ENCODE peak calls at places on chromosomes 4 and X, in seven cellular contexts. B, L, J, S, X, A and N are unnamed samples.

GRCh38 chr4:90183254-90183653 is 56.1 kb downstream of the CCSER1 start:
- DNase-seq in B (no peak), L (no peak), J (no peak), S (no peak), X (no peak), A (no peak), N (no peak)

GRCh38 chrX:50677789-50678188 is 136.2 kb downstream of the SHROOM4 start:
- DNase-seq in B (no peak), L (no peak), J (no peak), S (no peak), X (no peak), A (no peak), N (no peak)

GRCh38 chr4:146255874-146256273 is 41.5 kb downstream of the REELD1 start:
- DNase-seq in B (peak; percentile 77), L (no peak), J (peak; percentile 38), S (no peak), X (no peak), A (no peak), N (no peak)

GRCh38 chr4:19930742-19931141 is 321.0 kb upstream of the SLIT2 start:
- DNase-seq in B (no peak), L (no peak), J (no peak), S (no peak), X (no peak), A (no peak), N (no peak)

GRCh38 chrX:141814213-141814857 is 23.8 kb upstream of the MAGEC3 start:
- DNase-seq in B (no peak), L (no peak), J (no peak), S (no peak), X (no peak), A (no peak), N (no peak)

GRCh38 chrX:48021026-48021900 is 14.5 kb downstream of the SPACA5 start:
- DNase-seq in B (peak; percentile 84), L (peak; percentile 54), J (peak; percentile 49), S (peak; percentile 81), X (peak; percentile 68), A (peak; percentile 72), N (peak; percentile 16)

GRCh38 chrX:16484338-16484737 is 165.6 kb upstream of the S100G start:
- DNase-seq in B (peak; percentile 94), L (peak; percentile 9), J (peak; percentile 80), S (no peak), X (no peak), A (peak; percentile 29), N (peak; percentile 27)

GRCh38 chrX:12777670-12778069 is 13.5 kb upstream of the PRPS2 start:
- DNase-seq in B (no peak), L (no peak), J (no peak), S (no peak), X (no peak), A (no peak), N (no peak)

GRCh38 chrX:110315541-110315940 is 2.3 kb downstream of the AMMECR1 start:
- DNase-seq in B (no peak), L (no peak), J (no peak), S (no peak), X (no peak), A (peak; percentile 49), N (no peak)

GRCh38 chr4:180596888-180597483 is 1646.2 kb upstream of the TENM3 start:
- DNase-seq in B (no peak), L (no peak), J (no peak), S (no peak), X (no peak), A (no peak), N (no peak)

GRCh38 chr4:22129454-22130075 is 181.0 kb upstream of the KCNIP4 start:
- DNase-seq in B (peak; percentile 11), L (peak; percentile 0), J (no peak), S (no peak), X (peak; percentile 35), A (peak; percentile 72), N (peak; percentile 5)